ENCODE peak calls at places on chromosomes 5 and 9, in five cellular contexts. M is breast epithelium, Y is upper lobe of right lung, U is IMR-90, P is AG04450. Z is an unnamed sample.
A peak's percentile ranks its signal among the peaks of the same experiment; 100 is the strongest.

GRCh38 chr9:79224672-79225433 is 346.9 kb upstream of the TLE4 start:
- DNase-seq in M (no peak), U (peak; percentile 96), P (peak; percentile 85), Y (no peak), Z (no peak)

GRCh38 chr9:92764381-92764987 is at the start of gene BICD2:
- DNase-seq in Y (no peak), M (no peak), U (no peak), P (no peak), Z (no peak)

GRCh38 chr9:88179080-88179521 is 40.8 kb upstream of the SPATA31C2 start:
- DNase-seq in Y (peak; percentile 72), U (no peak), M (no peak), P (no peak), Z (no peak)

GRCh38 chr9:36147441-36148175 is 11.1 kb downstream of the GLIPR2 start:
- DNase-seq in P (no peak), Y (no peak), M (no peak), U (no peak), Z (no peak)

GRCh38 chr9:69149321-69149807 is 24.7 kb upstream of the TJP2 start:
- DNase-seq in U (peak; percentile 87), P (peak; percentile 65), Y (no peak), M (no peak), Z (no peak)

GRCh38 chr9:115730396-115730795 is 423.2 kb upstream of the PAPPA start:
- DNase-seq in P (no peak), Y (no peak), U (no peak), M (no peak), Z (no peak)

GRCh38 chr5:157236423-157236822 is 29.5 kb upstream of the CYFIP2 start:
- DNase-seq in Y (no peak), U (no peak), P (no peak), M (no peak), Z (no peak)

GRCh38 chr5:83306572-83307241 is 164.8 kb upstream of the VCAN start:
- DNase-seq in Y (no peak), M (no peak), U (peak; percentile 89), P (peak; percentile 53), Z (peak; percentile 77)

GRCh38 chr5:42483472-42484154 is 60.4 kb downstream of the GHR start:
- DNase-seq in Y (no peak), M (no peak), U (no peak), P (no peak), Z (no peak)

GRCh38 chr5:125485003-125485641 is 738.7 kb upstream of the ZNF608 start:
- DNase-seq in M (peak; percentile 61), U (peak; percentile 97), Y (no peak), P (peak; percentile 94), Z (no peak)

GRCh38 chr5:152462021-152462721 is 57.1 kb upstream of the NMUR2 start:
- DNase-seq in P (no peak), U (no peak), M (no peak), Y (no peak), Z (no peak)

GRCh38 chr9:38016375-38017120 is 52.5 kb downstream of the SHB start:
- DNase-seq in P (no peak), Y (no peak), U (peak; percentile 63), M (peak; percentile 79), Z (no peak)

DNA sequence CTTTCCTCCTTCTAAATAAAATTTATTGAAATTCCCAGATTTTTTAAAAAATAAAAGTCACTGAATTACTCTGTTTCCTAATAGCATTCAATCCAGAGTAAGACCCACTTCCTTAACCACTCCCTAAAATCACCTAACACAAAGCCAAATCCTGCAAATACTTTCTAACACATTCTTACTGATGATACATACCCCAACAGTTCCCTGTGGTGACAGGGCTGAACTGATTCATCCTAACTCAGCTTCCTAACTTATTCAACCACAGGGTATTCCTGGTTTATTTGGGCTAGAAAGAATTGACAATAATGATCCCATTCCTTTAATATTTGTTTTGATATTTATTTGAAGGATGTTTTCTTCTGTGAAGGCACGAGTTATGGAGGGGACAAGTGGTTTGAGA is 40.7 kb upstream of the ZNF300 start:
- DNase-seq in Y (no peak), U (peak; percentile 5), M (no peak), P (no peak), Z (no peak)
- H3K4me3 ChIP-seq in Y (peak overlapping the region; percentile 48), U (no peak overlapping the region), M (peak overlapping the region; percentile 62), P (no peak overlapping the region), Z (peak overlapping the region; percentile 81)

GRCh38 chr9:71446499-71447411 is 321.6 kb downstream of the CEMIP2 start:
- DNase-seq in M (no peak), U (peak; percentile 46), P (peak; percentile 8), Y (peak; percentile 68), Z (no peak)
- TF ChIP-seq CTCF in M (no peak), U (no peak), P (no peak), Y (no peak), Z (no peak)

GRCh38 chr5:172603425-172603824 is 37.6 kb upstream of the NEURL1B start:
- DNase-seq in P (peak; percentile 7), Y (no peak), M (no peak), U (peak; percentile 51), Z (no peak)
- H3K27ac ChIP-seq in P (peak overlapping the region; percentile 75), Y (peak overlapping the region; percentile 67), M (peak overlapping the region; percentile 40), U (peak overlapping the region; percentile 17), Z (peak overlapping the region; percentile 79)

GRCh38 chr5:158753354-158753753 is 346.4 kb downstream of the EBF1 start:
- DNase-seq in M (no peak), Y (no peak), P (no peak), U (no peak), Z (no peak)
- H3K4me3 ChIP-seq in M (no peak overlapping the region), Y (no peak overlapping the region), P (no peak overlapping the region), U (no peak overlapping the region), Z (no peak overlapping the region)

DNA sequence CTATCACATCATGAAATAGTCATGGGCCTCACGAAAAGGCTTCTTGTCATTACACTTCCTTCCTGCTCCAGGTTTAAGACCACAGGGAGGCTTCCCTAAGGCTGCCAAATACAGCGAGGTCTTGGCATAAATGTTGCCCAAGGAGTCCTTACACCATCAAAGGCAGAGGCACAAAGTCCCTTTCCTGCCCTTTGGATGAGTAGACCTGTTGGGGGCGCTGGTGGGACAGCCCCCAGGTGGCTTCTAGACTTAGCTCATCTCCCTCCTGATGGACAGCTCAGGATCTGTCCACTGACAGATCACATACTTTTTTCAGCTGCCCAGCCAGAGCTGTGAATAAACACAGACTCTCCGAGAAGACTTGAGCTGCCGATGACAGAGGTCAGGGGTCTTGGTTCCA is 15.5 kb upstream of the MEGF9 start:
- DNase-seq in Y (no peak), M (no peak), U (no peak), P (no peak), Z (no peak)
- TF ChIP-seq CTCF in Y (peak; percentile 19), M (no peak), U (no peak), P (peak; percentile 32), Z (no peak)

DNA sequence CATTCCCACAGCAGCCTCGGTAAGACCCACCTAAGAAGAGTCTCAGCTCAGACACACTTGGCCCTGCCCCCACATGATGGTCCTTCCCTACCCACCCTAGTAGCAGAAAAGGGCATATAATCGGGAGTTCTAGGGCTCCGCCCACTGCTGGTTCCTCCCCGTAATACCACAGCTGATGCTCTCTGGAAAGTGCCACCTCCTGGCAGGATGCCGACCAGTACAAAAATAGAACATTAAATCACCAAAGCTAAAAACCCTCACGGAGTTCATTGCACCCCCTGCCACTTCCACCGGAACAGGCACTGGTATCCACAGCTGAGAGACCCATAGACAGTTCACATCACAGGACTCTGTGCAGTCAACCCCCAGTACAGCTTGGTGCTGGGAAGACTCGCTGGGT is 271.3 kb downstream of the KIAA0825 start:
- DNase-seq in M (no peak), U (no peak), Y (no peak), P (no peak), Z (no peak)
- H3K27ac ChIP-seq in M (no peak overlapping the region), U (no peak overlapping the region), Y (no peak overlapping the region), P (no peak overlapping the region), Z (no peak overlapping the region)

DNA sequence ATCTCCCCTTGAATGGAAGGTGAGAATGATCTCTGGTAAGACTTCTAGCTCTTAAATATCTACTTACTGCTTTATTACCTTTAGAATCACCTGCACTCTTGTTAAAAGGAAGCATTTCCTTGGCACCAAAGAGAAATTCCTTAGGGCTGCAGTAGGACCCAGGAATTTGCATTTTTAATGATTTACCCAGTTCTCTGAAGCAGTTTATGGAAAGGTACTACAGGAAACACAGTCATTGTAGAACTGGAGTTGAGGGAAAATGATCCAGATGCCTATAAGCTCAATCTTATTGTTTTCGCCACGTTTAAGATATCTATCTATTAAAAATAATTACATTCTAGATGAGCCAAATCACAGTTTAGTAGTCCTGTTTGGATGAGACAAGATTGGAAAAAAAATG is 9.5 kb upstream of the C9 start:
- DNase-seq in Y (no peak), U (no peak), P (no peak), M (no peak), Z (no peak)
- H3K4me3 ChIP-seq in Y (no peak overlapping the region), U (no peak overlapping the region), P (no peak overlapping the region), M (no peak overlapping the region), Z (no peak overlapping the region)

Z was measured in coronary artery.